ENCODE peak calls at places on chromosome 2, in five cellular contexts. One of them, this sample, is unnamed.

GRCh38 chr2:147101906-147102790 is 742.7 kb upstream of the ACVR2A start:
- DNase-seq in neural progenitor cell: no peak
- DNase-seq in psoas muscle: no peak
- DNase-seq in hepatocyte: no peak
- DNase-seq in cardiac muscle cell: no peak
- DNase-seq in this sample: no peak

GRCh38 chr2:66436546-66436945 is 1.6 kb downstream of the MEIS1 start:
- DNase-seq in hepatocyte: no peak
- DNase-seq in cardiac muscle cell: no peak
- DNase-seq in neural progenitor cell: no peak
- DNase-seq in psoas muscle: no peak
- DNase-seq in this sample: no peak

GRCh38 chr2:241560883-241561474 is 2.4 kb downstream of the BOK start:
- DNase-seq in hepatocyte: no peak
- DNase-seq in cardiac muscle cell: no peak
- DNase-seq in neural progenitor cell: no peak
- DNase-seq in psoas muscle: no peak
- DNase-seq in this sample: no peak

GRCh38 chr2:49807689-49808088 is 653.4 kb upstream of the FSHR start:
- DNase-seq in psoas muscle: no peak
- DNase-seq in cardiac muscle cell: no peak
- DNase-seq in hepatocyte: no peak
- DNase-seq in neural progenitor cell: peak; percentile 49
- DNase-seq in this sample: no peak

GRCh38 chr2:14759086-14759485 is 126.6 kb downstream of the LRATD1 start:
- DNase-seq in psoas muscle: no peak
- DNase-seq in neural progenitor cell: no peak
- DNase-seq in cardiac muscle cell: no peak
- DNase-seq in hepatocyte: no peak
- DNase-seq in this sample: no peak

GRCh38 chr2:197993830-197994229 is 189.4 kb downstream of the PLCL1 start:
- DNase-seq in hepatocyte: no peak
- DNase-seq in psoas muscle: no peak
- DNase-seq in neural progenitor cell: no peak
- DNase-seq in cardiac muscle cell: no peak
- DNase-seq in this sample: no peak

GRCh38 chr2:20378891-20379519 is 28.4 kb upstream of the PUM2 start:
- DNase-seq in neural progenitor cell: peak; percentile 86
- DNase-seq in hepatocyte: peak; percentile 92
- DNase-seq in cardiac muscle cell: peak; percentile 90
- DNase-seq in psoas muscle: peak; percentile 92
- DNase-seq in this sample: peak; percentile 27

GRCh38 chr2:33421820-33422219 is 54.6 kb upstream of the RASGRP3 start:
- DNase-seq in hepatocyte: no peak
- DNase-seq in neural progenitor cell: no peak
- DNase-seq in cardiac muscle cell: no peak
- DNase-seq in psoas muscle: no peak
- DNase-seq in this sample: no peak

GRCh38 chr2:101026923-101027469 is 24.9 kb downstream of the RPL31 start:
- DNase-seq in psoas muscle: no peak
- DNase-seq in neural progenitor cell: no peak
- DNase-seq in hepatocyte: no peak
- DNase-seq in cardiac muscle cell: no peak
- DNase-seq in this sample: no peak

GRCh38 chr2:37984589-37984988 is 59.5 kb downstream of the RMDN2 start:
- DNase-seq in neural progenitor cell: no peak
- DNase-seq in psoas muscle: no peak
- DNase-seq in cardiac muscle cell: no peak
- DNase-seq in hepatocyte: no peak
- DNase-seq in this sample: no peak

GRCh38 chr2:14907014-14907612 is 274.6 kb downstream of the LRATD1 start:
- DNase-seq in psoas muscle: no peak
- DNase-seq in hepatocyte: no peak
- DNase-seq in cardiac muscle cell: no peak
- DNase-seq in neural progenitor cell: peak; percentile 18
- DNase-seq in this sample: peak; percentile 10

GRCh38 chr2:54239427-54239826 is 16.6 kb downstream of the TSPYL6 start:
- DNase-seq in neural progenitor cell: no peak
- DNase-seq in psoas muscle: no peak
- DNase-seq in hepatocyte: no peak
- DNase-seq in cardiac muscle cell: no peak
- DNase-seq in this sample: no peak

GRCh38 chr2:137721733-137722132 is 242.5 kb upstream of the HNMT start:
- DNase-seq in neural progenitor cell: no peak
- DNase-seq in psoas muscle: no peak
- DNase-seq in hepatocyte: no peak
- DNase-seq in cardiac muscle cell: no peak
- DNase-seq in this sample: no peak

GRCh38 chr2:32591669-32592463 is 36.0 kb upstream of the TTC27 start:
- DNase-seq in hepatocyte: no peak
- DNase-seq in psoas muscle: no peak
- DNase-seq in neural progenitor cell: no peak
- DNase-seq in cardiac muscle cell: no peak
- DNase-seq in this sample: no peak

GRCh38 chr2:75833386-75833785 is 122.7 kb upstream of the GCFC2 start:
- DNase-seq in cardiac muscle cell: no peak
- DNase-seq in psoas muscle: no peak
- DNase-seq in hepatocyte: no peak
- DNase-seq in neural progenitor cell: no peak
- DNase-seq in this sample: no peak

GRCh38 chr2:238132463-238133450 is 5.7 kb upstream of the KLHL30 start:
- DNase-seq in psoas muscle: peak; percentile 36
- DNase-seq in hepatocyte: no peak
- DNase-seq in cardiac muscle cell: no peak
- DNase-seq in neural progenitor cell: no peak
- DNase-seq in this sample: no peak

GRCh38 chr2:224098473-224098872 is 59.4 kb upstream of the SERPINE2 start:
- DNase-seq in cardiac muscle cell: no peak
- DNase-seq in neural progenitor cell: no peak
- DNase-seq in psoas muscle: no peak
- DNase-seq in hepatocyte: no peak
- DNase-seq in this sample: no peak

GRCh38 chr2:74573747-74574562 is 19.4 kb downstream of the DOK1 start:
- DNase-seq in neural progenitor cell: no peak
- DNase-seq in hepatocyte: no peak
- DNase-seq in psoas muscle: no peak
- DNase-seq in cardiac muscle cell: no peak
- DNase-seq in this sample: no peak

GRCh38 chr2:237429761-237430160 is 15.8 kb upstream of the COL6A3 start:
- DNase-seq in psoas muscle: no peak
- DNase-seq in neural progenitor cell: no peak
- DNase-seq in hepatocyte: no peak
- DNase-seq in cardiac muscle cell: no peak
- DNase-seq in this sample: no peak

GRCh38 chr2:127454595-127455565 is 36.7 kb downstream of the PROC start:
- DNase-seq in cardiac muscle cell: no peak
- DNase-seq in neural progenitor cell: peak; percentile 9
- DNase-seq in hepatocyte: peak; percentile 84
- DNase-seq in psoas muscle: no peak
- DNase-seq in this sample: peak; percentile 24

GRCh38 chr2:120945832-120946231 is 210.2 kb downstream of the GLI2 start:
- DNase-seq in neural progenitor cell: no peak
- DNase-seq in hepatocyte: no peak
- DNase-seq in psoas muscle: no peak
- DNase-seq in cardiac muscle cell: no peak
- DNase-seq in this sample: no peak

GRCh38 chr2:118242216-118242615 is 153.9 kb downstream of the INSIG2 start:
- DNase-seq in hepatocyte: no peak
- DNase-seq in cardiac muscle cell: no peak
- DNase-seq in neural progenitor cell: no peak
- DNase-seq in psoas muscle: no peak
- DNase-seq in this sample: no peak

GRCh38 chr2:227370791-227371312 is 8.3 kb downstream of the TM4SF20 start:
- DNase-seq in neural progenitor cell: no peak
- DNase-seq in psoas muscle: no peak
- DNase-seq in cardiac muscle cell: no peak
- DNase-seq in hepatocyte: no peak
- DNase-seq in this sample: no peak

GRCh38 chr2:69674301-69674640 is 30.7 kb upstream of the AAK1 start:
- DNase-seq in cardiac muscle cell: no peak
- DNase-seq in psoas muscle: no peak
- DNase-seq in neural progenitor cell: no peak
- DNase-seq in hepatocyte: no peak
- DNase-seq in this sample: no peak

GRCh38 chr2:190693533-190694226 is 44.8 kb downstream of the NAB1 start:
- DNase-seq in cardiac muscle cell: no peak
- DNase-seq in hepatocyte: no peak
- DNase-seq in psoas muscle: no peak
- DNase-seq in neural progenitor cell: no peak
- DNase-seq in this sample: no peak

GRCh38 chr2:224611938-224612337 is 26.8 kb upstream of the CUL3 start:
- DNase-seq in psoas muscle: no peak
- DNase-seq in neural progenitor cell: no peak
- DNase-seq in hepatocyte: no peak
- DNase-seq in cardiac muscle cell: no peak
- DNase-seq in this sample: no peak

GRCh38 chr2:199973703-199974102 is 18.3 kb downstream of the MAIP1 start:
- DNase-seq in psoas muscle: no peak
- DNase-seq in cardiac muscle cell: peak; percentile 19
- DNase-seq in hepatocyte: peak; percentile 41
- DNase-seq in neural progenitor cell: peak; percentile 48
- DNase-seq in this sample: peak; percentile 36

GRCh38 chr2:99748344-99748743 is 258.5 kb upstream of the REV1 start:
- DNase-seq in psoas muscle: no peak
- DNase-seq in hepatocyte: no peak
- DNase-seq in neural progenitor cell: no peak
- DNase-seq in cardiac muscle cell: no peak
- DNase-seq in this sample: no peak

GRCh38 chr2:73091164-73091563 is 19.7 kb upstream of the SFXN5 start:
- DNase-seq in cardiac muscle cell: no peak
- DNase-seq in psoas muscle: no peak
- DNase-seq in hepatocyte: peak; percentile 62
- DNase-seq in neural progenitor cell: peak; percentile 43
- DNase-seq in this sample: no peak

GRCh38 chr2:170965446-170966225 is 36.6 kb downstream of the GORASP2 start:
- DNase-seq in neural progenitor cell: no peak
- DNase-seq in hepatocyte: no peak
- DNase-seq in cardiac muscle cell: no peak
- DNase-seq in psoas muscle: no peak
- DNase-seq in this sample: no peak

DNA sequence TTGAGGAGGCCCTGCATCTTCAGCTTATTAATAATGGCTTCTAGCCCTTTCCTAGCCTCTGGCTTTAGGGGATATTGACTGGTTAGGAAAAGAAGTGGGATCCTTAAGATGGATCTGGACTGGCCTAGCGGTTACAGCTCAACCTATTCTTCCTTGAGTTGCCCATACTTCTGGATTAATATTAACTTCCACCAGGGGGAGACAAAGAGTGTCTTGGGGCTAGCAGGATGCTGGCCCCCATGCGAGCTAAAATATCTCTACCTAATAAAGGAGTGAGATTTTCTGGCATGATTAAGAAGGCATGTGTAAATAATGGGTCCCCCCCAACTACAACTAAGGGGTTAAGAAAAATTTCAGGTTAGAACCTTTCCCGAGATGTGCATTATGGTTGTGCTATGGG is 23.2 kb upstream of the PLA2R1 start:
- DNase-seq in psoas muscle: no peak
- DNase-seq in hepatocyte: no peak
- DNase-seq in cardiac muscle cell: no peak
- DNase-seq in neural progenitor cell: no peak
- DNase-seq in this sample: no peak
- H3K9me3 ChIP-seq in psoas muscle: peaks cover 51% of the 10 kb centered on the region
- H3K9me3 ChIP-seq in hepatocyte: peaks cover 4% of the 10 kb centered on the region
- H3K9me3 ChIP-seq in cardiac muscle cell: peaks cover 7% of the 10 kb centered on the region
- H3K9me3 ChIP-seq in neural progenitor cell: peaks cover 7% of the 10 kb centered on the region
- H3K9me3 ChIP-seq in this sample: peaks cover 16% of the 10 kb centered on the region

GRCh38 chr2:94753466-94753998 is 117.7 kb upstream of the TEKT4 start:
- DNase-seq in neural progenitor cell: no peak
- DNase-seq in cardiac muscle cell: no peak
- DNase-seq in psoas muscle: no peak
- DNase-seq in hepatocyte: no peak
- DNase-seq in this sample: no peak

GRCh38 chr2:94762600-94762999 is 108.6 kb upstream of the TEKT4 start:
- DNase-seq in psoas muscle: no peak
- DNase-seq in neural progenitor cell: no peak
- DNase-seq in cardiac muscle cell: no peak
- DNase-seq in hepatocyte: no peak
- DNase-seq in this sample: no peak

GRCh38 chr2:94759211-94759610 is 112.0 kb upstream of the TEKT4 start:
- DNase-seq in psoas muscle: no peak
- DNase-seq in hepatocyte: no peak
- DNase-seq in cardiac muscle cell: no peak
- DNase-seq in neural progenitor cell: no peak
- DNase-seq in this sample: peak; percentile 57

GRCh38 chr2:94763318-94763717 is 107.9 kb upstream of the TEKT4 start:
- DNase-seq in cardiac muscle cell: no peak
- DNase-seq in psoas muscle: no peak
- DNase-seq in neural progenitor cell: no peak
- DNase-seq in hepatocyte: no peak
- DNase-seq in this sample: no peak

DNA sequence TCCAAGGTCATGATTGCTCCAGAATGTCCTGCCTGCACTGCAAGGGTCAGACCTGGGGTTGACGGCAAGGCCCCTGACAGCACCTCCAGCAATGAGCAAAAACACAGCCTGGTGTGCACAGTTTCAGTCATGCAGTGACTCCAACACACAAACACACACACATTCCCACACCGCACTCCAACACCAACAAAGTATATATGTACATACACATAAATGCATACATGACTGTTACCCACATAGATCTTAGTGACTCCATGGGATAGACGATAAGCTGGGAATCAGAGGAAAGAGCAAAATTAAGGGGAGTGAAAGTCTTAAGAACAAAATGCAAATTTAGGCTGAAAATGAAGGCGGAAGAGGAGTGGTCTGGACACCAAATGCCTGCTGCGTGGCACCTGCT is 112.7 kb upstream of the TEKT4 start:
- DNase-seq in psoas muscle: no peak
- DNase-seq in neural progenitor cell: no peak
- DNase-seq in hepatocyte: no peak
- DNase-seq in cardiac muscle cell: no peak
- DNase-seq in this sample: no peak
- H3K9me3 ChIP-seq in psoas muscle: no peaks in the 10 kb centered on the region
- H3K9me3 ChIP-seq in neural progenitor cell: peaks cover 12% of the 10 kb centered on the region
- H3K9me3 ChIP-seq in hepatocyte: no peaks in the 10 kb centered on the region
- H3K9me3 ChIP-seq in cardiac muscle cell: peaks cover 4% of the 10 kb centered on the region
- H3K9me3 ChIP-seq in this sample: no peaks in the 10 kb centered on the region

DNA sequence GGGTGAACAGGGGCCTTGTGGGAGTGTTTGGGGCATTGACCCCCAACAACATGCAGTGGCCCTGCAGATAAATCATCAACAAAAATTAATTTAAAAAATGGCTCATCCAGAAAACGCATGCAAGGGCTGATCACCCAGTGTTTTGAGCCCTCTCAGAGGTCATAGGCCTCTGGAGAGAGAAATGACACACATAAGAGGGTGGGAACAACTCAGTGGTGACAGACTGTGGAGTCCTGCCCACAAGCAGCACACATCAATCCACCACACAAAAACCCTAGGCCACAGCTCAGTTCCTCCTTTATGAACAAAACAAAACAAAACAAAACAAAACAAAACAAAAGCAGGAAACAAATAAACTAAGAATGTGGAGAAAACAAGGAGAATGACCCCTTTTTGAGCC is 351.7 kb upstream of the SPHKAP start:
- DNase-seq in psoas muscle: no peak
- DNase-seq in hepatocyte: no peak
- DNase-seq in neural progenitor cell: no peak
- DNase-seq in cardiac muscle cell: no peak
- DNase-seq in this sample: no peak
- H3K9me3 ChIP-seq in psoas muscle: no peaks in the 10 kb centered on the region
- H3K9me3 ChIP-seq in hepatocyte: no peaks in the 10 kb centered on the region
- H3K9me3 ChIP-seq in neural progenitor cell: peaks cover 23% of the 10 kb centered on the region
- H3K9me3 ChIP-seq in cardiac muscle cell: peaks cover 2% of the 10 kb centered on the region
- H3K9me3 ChIP-seq in this sample: no peaks in the 10 kb centered on the region

GRCh38 chr2:63029058-63029457 is 21.6 kb upstream of the OTX1 start:
- DNase-seq in hepatocyte: no peak
- DNase-seq in cardiac muscle cell: no peak
- DNase-seq in neural progenitor cell: no peak
- DNase-seq in psoas muscle: no peak
- DNase-seq in this sample: no peak
- H3K9me3 ChIP-seq in hepatocyte: no peaks in the 10 kb centered on the region
- H3K9me3 ChIP-seq in cardiac muscle cell: no peaks in the 10 kb centered on the region
- H3K9me3 ChIP-seq in neural progenitor cell: no peaks in the 10 kb centered on the region
- H3K9me3 ChIP-seq in psoas muscle: no peaks in the 10 kb centered on the region
- H3K9me3 ChIP-seq in this sample: no peaks in the 10 kb centered on the region

This sample was measured in HAP-1.